ENCODE peak calls at places on chromosomes 7 and 10, in eight cellular contexts. One of them, this sample, is unnamed.

GRCh38 chr10:3330687-3331086 is 158.1 kb upstream of the PITRM1 start:
- DNase-seq in HuH-7: no peak
- DNase-seq in EL: peak
- DNase-seq in psoas muscle: peak
- DNase-seq in endothelial cell: no peak
- DNase-seq in GM13976: peak
- DNase-seq in AG09309: peak
- DNase-seq in astrocyte: peak
- DNase-seq in this sample: no peak

GRCh38 chr10:72274730-72275350 is 1.1 kb downstream of the DDIT4 start:
- DNase-seq in HuH-7: no peak
- DNase-seq in EL: peak
- DNase-seq in psoas muscle: peak
- DNase-seq in endothelial cell: peak
- DNase-seq in GM13976: peak
- DNase-seq in AG09309: no peak
- DNase-seq in astrocyte: no peak
- DNase-seq in this sample: peak

GRCh38 chr10:52956861-52957260 is 184.3 kb upstream of the MBL2 start:
- DNase-seq in HuH-7: no peak
- DNase-seq in EL: no peak
- DNase-seq in psoas muscle: no peak
- DNase-seq in endothelial cell: no peak
- DNase-seq in GM13976: no peak
- DNase-seq in AG09309: no peak
- DNase-seq in astrocyte: peak
- DNase-seq in this sample: no peak

GRCh38 chr7:126578338-126578737 is 674.4 kb downstream of the GRM8 start:
- DNase-seq in HuH-7: no peak
- DNase-seq in EL: no peak
- DNase-seq in psoas muscle: no peak
- DNase-seq in endothelial cell: no peak
- DNase-seq in GM13976: no peak
- DNase-seq in AG09309: no peak
- DNase-seq in astrocyte: no peak
- DNase-seq in this sample: no peak

GRCh38 chr7:129607471-129608120 is 3.9 kb upstream of the NRF1 start:
- DNase-seq in HuH-7: peak
- DNase-seq in EL: peak
- DNase-seq in psoas muscle: no peak
- DNase-seq in endothelial cell: peak
- DNase-seq in GM13976: peak
- DNase-seq in AG09309: no peak
- DNase-seq in astrocyte: no peak
- DNase-seq in this sample: peak

GRCh38 chr10:103709341-103709920 is 145.9 kb downstream of the SH3PXD2A start:
- DNase-seq in HuH-7: no peak
- DNase-seq in EL: peak
- DNase-seq in psoas muscle: no peak
- DNase-seq in endothelial cell: no peak
- DNase-seq in GM13976: no peak
- DNase-seq in AG09309: no peak
- DNase-seq in astrocyte: peak
- DNase-seq in this sample: no peak

GRCh38 chr10:17747883-17748550 is 4.0 kb upstream of the TMEM236 start:
- DNase-seq in HuH-7: no peak
- DNase-seq in EL: no peak
- DNase-seq in psoas muscle: no peak
- DNase-seq in endothelial cell: no peak
- DNase-seq in GM13976: no peak
- DNase-seq in AG09309: no peak
- DNase-seq in astrocyte: no peak
- DNase-seq in this sample: no peak

GRCh38 chr10:113980408-113981087 is 63.1 kb upstream of the ADRB1 start:
- DNase-seq in HuH-7: no peak
- DNase-seq in EL: no peak
- DNase-seq in psoas muscle: no peak
- DNase-seq in endothelial cell: no peak
- DNase-seq in GM13976: no peak
- DNase-seq in AG09309: no peak
- DNase-seq in astrocyte: no peak
- DNase-seq in this sample: no peak

GRCh38 chr10:86339226-86339865 is 27.2 kb downstream of the GRID1 start:
- DNase-seq in HuH-7: no peak
- DNase-seq in EL: no peak
- DNase-seq in psoas muscle: no peak
- DNase-seq in endothelial cell: no peak
- DNase-seq in GM13976: no peak
- DNase-seq in AG09309: no peak
- DNase-seq in astrocyte: no peak
- DNase-seq in this sample: no peak

GRCh38 chr7:124390301-124390700 is 357.4 kb upstream of the TMEM229A start:
- DNase-seq in HuH-7: no peak
- DNase-seq in EL: no peak
- DNase-seq in psoas muscle: no peak
- DNase-seq in endothelial cell: no peak
- DNase-seq in GM13976: no peak
- DNase-seq in AG09309: no peak
- DNase-seq in astrocyte: no peak
- DNase-seq in this sample: no peak

GRCh38 chr7:2757361-2757903 is 69.4 kb downstream of the AMZ1 start:
- DNase-seq in HuH-7: no peak
- DNase-seq in EL: peak
- DNase-seq in psoas muscle: peak
- DNase-seq in endothelial cell: no peak
- DNase-seq in GM13976: no peak
- DNase-seq in AG09309: no peak
- DNase-seq in astrocyte: no peak
- DNase-seq in this sample: no peak

GRCh38 chr10:103693070-103693811 is 162.1 kb downstream of the SH3PXD2A start:
- DNase-seq in HuH-7: no peak
- DNase-seq in EL: peak
- DNase-seq in psoas muscle: peak
- DNase-seq in endothelial cell: peak
- DNase-seq in GM13976: peak
- DNase-seq in AG09309: no peak
- DNase-seq in astrocyte: no peak
- DNase-seq in this sample: peak

GRCh38 chr7:67937717-67938191 is 941.1 kb downstream of the TYW1 start:
- DNase-seq in HuH-7: no peak
- DNase-seq in EL: no peak
- DNase-seq in psoas muscle: no peak
- DNase-seq in endothelial cell: no peak
- DNase-seq in GM13976: no peak
- DNase-seq in AG09309: peak
- DNase-seq in astrocyte: peak
- DNase-seq in this sample: no peak

GRCh38 chr7:45073031-45073842 is 15.5 kb downstream of the NACAD start:
- DNase-seq in HuH-7: no peak
- DNase-seq in EL: no peak
- DNase-seq in psoas muscle: no peak
- DNase-seq in endothelial cell: no peak
- DNase-seq in GM13976: no peak
- DNase-seq in AG09309: no peak
- DNase-seq in astrocyte: no peak
- DNase-seq in this sample: no peak

GRCh38 chr7:106611911-106612310 is 49.0 kb downstream of the CCDC71L start:
- DNase-seq in HuH-7: no peak
- DNase-seq in EL: peak
- DNase-seq in psoas muscle: no peak
- DNase-seq in endothelial cell: no peak
- DNase-seq in GM13976: no peak
- DNase-seq in AG09309: peak
- DNase-seq in astrocyte: no peak
- DNase-seq in this sample: no peak

GRCh38 chr7:39609462-39610149 is 13.8 kb upstream of the RALA start:
- DNase-seq in HuH-7: no peak
- DNase-seq in EL: no peak
- DNase-seq in psoas muscle: no peak
- DNase-seq in endothelial cell: peak
- DNase-seq in GM13976: peak
- DNase-seq in AG09309: no peak
- DNase-seq in astrocyte: no peak
- DNase-seq in this sample: peak

GRCh38 chr10:101263146-101263837 is 34.0 kb upstream of the LBX1 start:
- DNase-seq in HuH-7: no peak
- DNase-seq in EL: no peak
- DNase-seq in psoas muscle: no peak
- DNase-seq in endothelial cell: no peak
- DNase-seq in GM13976: no peak
- DNase-seq in AG09309: no peak
- DNase-seq in astrocyte: no peak
- DNase-seq in this sample: no peak

GRCh38 chr7:17236603-17237002 is 61.8 kb upstream of the AHR start:
- DNase-seq in HuH-7: no peak
- DNase-seq in EL: no peak
- DNase-seq in psoas muscle: no peak
- DNase-seq in endothelial cell: no peak
- DNase-seq in GM13976: no peak
- DNase-seq in AG09309: no peak
- DNase-seq in astrocyte: peak
- DNase-seq in this sample: no peak